ENCODE peak calls at places on chromosomes 13 and 19, in seven cellular contexts. I is heart right ventricle, D is suprapubic skin, T is fibroblast of lung, E is GM04503, U is kidney tubule cell, B is GM13977. A is an unnamed sample.

GRCh38 chr13:104949840-104950805 is 1585.3 kb downstream of the EFNB2 start:
- DNase-seq in I (no peak), D (no peak), T (peak), E (no peak), U (peak), B (no peak), A (no peak)

GRCh38 chr19:14156122-14156521 is 19.7 kb upstream of the ASF1B start:
- DNase-seq in I (no peak), D (no peak), T (no peak), E (no peak), U (no peak), B (no peak), A (no peak)

GRCh38 chr13:40664100-40665060 is 2.1 kb downstream of the FOXO1 start:
- DNase-seq in I (peak), D (peak), T (peak), E (no peak), U (peak), B (peak), A (peak)

GRCh38 chr19:20233105-20233504 is 66.1 kb downstream of the ZNF486 start:
- DNase-seq in I (no peak), D (no peak), T (no peak), E (no peak), U (no peak), B (no peak), A (no peak)

GRCh38 chr19:56141416-56141992 is 417 bp downstream of the ZNF444 start:
- DNase-seq in I (no peak), D (no peak), T (no peak), E (no peak), U (no peak), B (peak), A (no peak)

GRCh38 chr13:113666951-113667701 is at the start of gene GRK1:
- DNase-seq in I (no peak), D (peak), T (no peak), E (no peak), U (no peak), B (no peak), A (no peak)

GRCh38 chr19:29967623-29968022 is 25.6 kb downstream of the URI1 start:
- DNase-seq in I (no peak), D (no peak), T (peak), E (no peak), U (no peak), B (no peak), A (peak)

GRCh38 chr19:10418281-10419199 is 1.8 kb upstream of the PDE4A start:
- DNase-seq in I (no peak), D (no peak), T (peak), E (no peak), U (no peak), B (no peak), A (peak)

GRCh38 chr19:13794388-13794751 is 873 bp upstream of the ZSWIM4 start:
- DNase-seq in I (peak), D (no peak), T (peak), E (peak), U (peak), B (no peak), A (peak)

GRCh38 chr13:48586591-48587103 is 53.8 kb upstream of the RCBTB2 start:
- DNase-seq in I (peak), D (no peak), T (peak), E (no peak), U (no peak), B (no peak), A (peak)

GRCh38 chr13:43522788-43523187 is 264.0 kb downstream of the ENOX1 start:
- DNase-seq in I (no peak), D (no peak), T (peak), E (peak), U (no peak), B (no peak), A (no peak)

A was measured in Ammon's horn.